ENCODE peak calls at places on chromosome 18, in six cellular contexts. W is endothelial cell of umbilical vein, N is spleen, Z is esophagus squamous epithelium, J is breast epithelium, P is ovary. K is an unnamed sample.
A peak's percentile ranks its signal among the peaks of the same experiment; 100 is the strongest.

GRCh38 chr18:39318008-39318407 is 1752.4 kb upstream of the CELF4 start:
- DNase-seq in N (no peak), J (no peak), W (no peak), P (no peak), Z (no peak), K (no peak)

GRCh38 chr18:36302676-36303075 is 5.2 kb downstream of the FHOD3 start:
- DNase-seq in P (no peak), J (no peak), Z (no peak), W (no peak), N (no peak), K (no peak)

GRCh38 chr18:907880-908512 is 3.3 kb downstream of the ADCYAP1 start:
- DNase-seq in W (no peak), P (no peak), N (no peak), Z (no peak), J (no peak), K (no peak)

GRCh38 chr18:62545098-62545497 is 22.3 kb downstream of the ZCCHC2 start:
- DNase-seq in P (no peak), J (no peak), W (no peak), N (no peak), Z (no peak), K (no peak)

GRCh38 chr18:10061566-10061965 is 147.8 kb downstream of the VAPA start:
- DNase-seq in Z (no peak), W (no peak), P (no peak), N (no peak), J (no peak), K (no peak)

GRCh38 chr18:56510108-56510507 is 128.3 kb downstream of the TXNL1 start:
- DNase-seq in Z (no peak), J (no peak), N (no peak), P (no peak), W (no peak), K (no peak)

GRCh38 chr18:37524546-37525301 is 40.9 kb downstream of the CELF4 start:
- DNase-seq in N (no peak), P (no peak), W (no peak), Z (no peak), J (no peak), K (no peak)

GRCh38 chr18:7329036-7329435 is 98.1 kb downstream of the LRRC30 start:
- DNase-seq in J (no peak), Z (no peak), W (no peak), P (no peak), N (no peak), K (no peak)

GRCh38 chr18:45894818-45895217 is 69.3 kb downstream of the SIGLEC15 start:
- DNase-seq in P (no peak), J (no peak), Z (no peak), N (no peak), W (no peak), K (no peak)

GRCh38 chr18:76328145-76328544 is 166.9 kb downstream of the ZNF516 start:
- DNase-seq in Z (no peak), P (no peak), J (no peak), N (no peak), W (no peak), K (no peak)

GRCh38 chr18:49487711-49488310 is 777 bp upstream of the C18orf32 start:
- DNase-seq in Z (no peak), P (no peak), N (no peak), W (no peak), J (no peak), K (no peak)

GRCh38 chr18:28041366-28041765 is 135.6 kb downstream of the CDH2 start:
- DNase-seq in N (no peak), P (no peak), W (no peak), J (no peak), Z (no peak), K (no peak)

GRCh38 chr18:23529597-23529996 is 26.3 kb downstream of the RMC1 start:
- DNase-seq in W (peak; percentile 28), N (no peak), Z (no peak), P (no peak), J (no peak), K (no peak)

GRCh38 chr18:1452821-1453220 is 548.1 kb downstream of the ADCYAP1 start:
- DNase-seq in Z (no peak), P (no peak), N (no peak), W (no peak), J (no peak), K (no peak)

GRCh38 chr18:8948471-8949149 is 153.9 kb upstream of the NDUFV2 start:
- DNase-seq in W (no peak), N (no peak), J (no peak), P (no peak), Z (no peak), K (no peak)

GRCh38 chr18:7568426-7568825 is 1.3 kb downstream of the PTPRM start:
- DNase-seq in J (no peak), N (peak; percentile 82), Z (no peak), W (peak; percentile 42), P (peak; percentile 45), K (peak; percentile 28)

GRCh38 chr18:23779696-23780303 is 90.5 kb downstream of the LAMA3 start:
- DNase-seq in P (no peak), Z (no peak), N (no peak), J (no peak), W (no peak), K (no peak)

GRCh38 chr18:677951-678363 is 20.5 kb downstream of the TYMS start:
- DNase-seq in W (peak; percentile 13), P (no peak), Z (no peak), N (no peak), J (no peak), K (no peak)

GRCh38 chr18:13541621-13542519 is 184.5 kb downstream of the FAM210A start:
- DNase-seq in Z (no peak), W (no peak), J (no peak), N (no peak), P (no peak), K (peak; percentile 69)

GRCh38 chr18:45722899-45723298 is 1.1 kb upstream of the SLC14A1 start:
- DNase-seq in P (peak; percentile 20), J (peak; percentile 68), W (peak; percentile 83), N (peak; percentile 92), Z (peak; percentile 2), K (peak; percentile 37)

GRCh38 chr18:2686349-2686968 is 30.9 kb downstream of the SMCHD1 start:
- DNase-seq in W (no peak), Z (no peak), J (no peak), P (no peak), N (no peak), K (no peak)
- H3K36me3 ChIP-seq in W (no peaks in the 10 kb centered on the region), Z (no peaks in the 10 kb centered on the region), J (no peaks in the 10 kb centered on the region), P (no peaks in the 10 kb centered on the region), N (peaks cover 96% of the 10 kb centered on the region), K (no peaks in the 10 kb centered on the region)

GRCh38 chr18:31946305-31947046 is 3.5 kb upstream of the TRAPPC8 start:
- DNase-seq in Z (no peak), W (no peak), N (no peak), P (no peak), J (no peak), K (no peak)

GRCh38 chr18:31942301-31942998 is 478 bp downstream of the TRAPPC8 start:
- DNase-seq in P (peak; percentile 11), J (peak; percentile 26), Z (no peak), W (peak; percentile 73), N (peak; percentile 91), K (peak; percentile 19)

GRCh38 chr18:31943895-31944816 is 1.2 kb upstream of the TRAPPC8 start:
- DNase-seq in J (no peak), N (no peak), P (no peak), Z (no peak), W (peak; percentile 4), K (no peak)

GRCh38 chr18:31941010-31941809 is 1.7 kb downstream of the TRAPPC8 start:
- DNase-seq in P (no peak), W (no peak), Z (no peak), J (no peak), N (no peak), K (no peak)

DNA sequence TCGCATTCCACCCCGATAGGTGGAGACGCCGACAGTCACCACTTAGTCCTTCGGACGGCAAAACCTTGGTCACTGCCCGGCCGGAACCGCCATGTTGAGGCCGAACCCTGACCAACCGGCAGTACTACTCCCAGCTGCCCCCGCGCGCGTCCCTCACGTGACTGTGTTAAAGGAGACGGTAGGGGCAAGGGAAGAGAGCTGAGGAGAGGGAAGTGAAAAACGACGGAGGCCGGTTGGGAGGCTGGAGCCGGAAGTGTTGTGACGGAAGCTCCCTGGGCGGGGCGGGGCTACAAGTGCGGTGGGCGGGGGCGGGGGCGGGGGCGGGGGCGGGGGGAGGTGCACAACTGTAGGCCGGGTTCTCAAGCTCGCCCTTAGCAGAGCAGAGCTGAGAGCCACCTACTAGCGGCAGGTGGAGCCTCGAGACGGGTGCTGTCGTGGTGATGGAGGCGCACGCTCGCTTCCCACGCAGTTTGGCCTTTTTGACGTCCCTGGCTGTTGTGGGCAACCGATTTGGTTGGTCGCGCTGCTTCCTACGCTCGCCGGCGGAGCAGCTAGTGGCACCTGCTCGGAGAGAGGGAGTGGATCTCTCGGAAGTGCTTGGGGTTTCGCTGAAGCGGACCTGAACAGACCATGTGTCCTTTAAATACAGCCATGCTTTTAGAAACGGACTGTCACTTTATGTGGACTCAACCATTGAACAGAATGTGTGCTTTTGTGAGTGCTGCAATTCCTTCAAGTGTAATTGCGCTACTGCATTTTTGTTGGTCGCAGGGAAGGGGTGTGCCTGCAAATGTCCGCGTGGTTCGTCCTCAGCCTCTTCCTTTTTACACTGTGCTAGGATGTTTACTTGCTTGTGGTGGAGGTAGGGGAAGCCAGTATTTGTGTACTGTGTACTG is at the start of gene TRAPPC8:
- DNase-seq in P (peak; percentile 96), N (peak; percentile 100), J (peak; percentile 97), Z (peak; percentile 97), W (peak; percentile 98), K (peak; percentile 98)
- TF ChIP-seq POLR2A in P (no peak), N (no peak), J (no peak), Z (peak; percentile 60), W (peak; percentile 84), K (peak; percentile 50)

DNA sequence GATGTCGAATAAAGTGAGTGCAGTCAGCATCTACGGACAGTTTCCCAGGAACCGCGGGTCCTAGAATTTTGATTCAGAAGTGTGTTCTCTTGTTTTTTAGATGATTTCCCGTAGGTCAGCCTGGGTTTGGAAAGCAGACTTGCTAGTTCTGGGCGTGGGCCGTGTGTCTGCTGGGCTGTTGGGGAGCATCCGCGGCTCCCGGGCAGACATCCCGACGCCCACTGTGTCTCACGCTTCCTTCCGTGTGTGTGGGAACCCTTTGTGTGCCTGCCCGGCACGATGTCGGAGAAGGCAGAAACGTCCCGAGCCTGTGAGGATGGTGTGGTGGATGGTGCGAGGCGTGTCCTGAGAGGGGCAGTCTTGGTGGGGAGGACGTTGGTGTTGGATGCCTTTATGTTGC is 18.4 kb downstream of the CTDP1 start:
- DNase-seq in N (no peak), P (no peak), W (no peak), Z (no peak), J (no peak), K (no peak)
- H3K36me3 ChIP-seq in N (peaks cover 80% of the 10 kb centered on the region), P (no peaks in the 10 kb centered on the region), W (peaks cover 28% of the 10 kb centered on the region), Z (peaks cover 15% of the 10 kb centered on the region), J (peaks cover 6% of the 10 kb centered on the region), K (no peaks in the 10 kb centered on the region)

DNA sequence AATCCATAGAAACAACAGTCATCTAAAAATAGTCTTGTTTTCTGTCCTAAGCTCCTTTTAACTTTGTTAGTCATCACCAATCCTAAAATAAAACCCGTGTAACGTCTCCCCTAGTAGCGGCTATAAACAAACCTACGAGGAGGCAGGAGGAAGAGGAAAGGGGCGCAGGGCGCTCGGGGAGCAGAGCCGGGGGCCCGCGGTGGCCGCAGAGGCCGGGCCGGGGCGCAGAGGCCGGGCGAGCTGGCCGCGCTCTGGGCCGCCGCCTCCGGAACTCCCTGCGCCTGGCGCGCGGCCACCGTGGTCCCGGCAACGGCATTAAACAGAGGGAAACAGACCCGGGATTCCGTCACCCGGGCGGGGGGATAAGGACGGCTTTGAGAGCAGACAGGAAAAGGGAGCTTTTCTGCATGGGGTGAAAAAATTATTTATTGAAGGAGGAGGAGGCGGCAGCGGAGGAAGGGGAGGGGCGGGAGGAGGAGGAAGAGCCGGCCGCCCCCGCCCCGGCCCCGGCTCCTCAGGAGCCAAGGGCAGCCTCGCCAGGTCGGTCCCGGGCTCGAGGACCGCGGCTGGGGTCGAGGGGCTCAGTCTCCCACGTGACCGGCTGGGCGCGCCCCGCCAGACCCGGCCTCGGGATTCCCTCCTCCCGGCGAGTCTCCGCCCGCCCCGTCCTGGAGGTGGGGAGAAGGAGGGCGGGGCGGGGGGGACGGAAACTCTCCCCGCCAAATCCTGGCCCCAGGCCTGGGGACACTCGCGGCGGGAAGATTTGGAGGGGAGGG is 1.9 kb upstream of the NFATC1 start:
- DNase-seq in Z (no peak), J (peak; percentile 89), N (peak; percentile 89), P (peak; percentile 88), W (peak; percentile 94), K (peak; percentile 97)
- TF ChIP-seq POLR2A in Z (peak; percentile 9), J (no peak), N (no peak), P (peak; percentile 49), W (peak; percentile 54), K (no peak)

K was measured in uterus.